ENCODE peak calls at places on chromosome 19, in four cellular contexts. One of them, this sample, is unnamed.

GRCh38 chr19:47106819-47107200 is 6.8 kb downstream of the ZC3H4 start:
- DNase-seq in GM12878: no peak
- DNase-seq in IMR-90: peak; percentile 66
- DNase-seq in K562: no peak
- DNase-seq in this sample: no peak

GRCh38 chr19:47228937-47229673 is 1.9 kb downstream of the BBC3 start:
- DNase-seq in IMR-90: peak; percentile 61
- DNase-seq in GM12878: no peak
- DNase-seq in K562: no peak
- DNase-seq in this sample: peak; percentile 67

GRCh38 chr19:3338541-3339181 is 27.7 kb upstream of the NFIC start:
- DNase-seq in IMR-90: no peak
- DNase-seq in GM12878: no peak
- DNase-seq in K562: no peak
- DNase-seq in this sample: no peak

GRCh38 chr19:31983647-31984046 is 361.8 kb upstream of the ZNF507 start:
- DNase-seq in GM12878: no peak
- DNase-seq in IMR-90: no peak
- DNase-seq in K562: no peak
- DNase-seq in this sample: no peak

GRCh38 chr19:49441210-49441959 is at the start of gene SLC17A7:
- DNase-seq in K562: peak; percentile 87
- DNase-seq in GM12878: no peak
- DNase-seq in IMR-90: no peak
- DNase-seq in this sample: no peak

GRCh38 chr19:50803633-50804419 is 13.6 kb downstream of the ACP4 start:
- DNase-seq in IMR-90: no peak
- DNase-seq in GM12878: no peak
- DNase-seq in K562: peak; percentile 69
- DNase-seq in this sample: peak; percentile 25

GRCh38 chr19:30791116-30791515 is 418.9 kb downstream of the ZNF536 start:
- DNase-seq in GM12878: no peak
- DNase-seq in K562: no peak
- DNase-seq in IMR-90: no peak
- DNase-seq in this sample: no peak

GRCh38 chr19:45817725-45818301 is 2.7 kb upstream of the RSPH6A start:
- DNase-seq in GM12878: no peak
- DNase-seq in IMR-90: no peak
- DNase-seq in K562: peak; percentile 29
- DNase-seq in this sample: no peak

GRCh38 chr19:35031072-35031881 is 1.0 kb downstream of the SCN1B start:
- DNase-seq in GM12878: no peak
- DNase-seq in IMR-90: peak; percentile 18
- DNase-seq in K562: peak; percentile 61
- DNase-seq in this sample: no peak

DNA sequence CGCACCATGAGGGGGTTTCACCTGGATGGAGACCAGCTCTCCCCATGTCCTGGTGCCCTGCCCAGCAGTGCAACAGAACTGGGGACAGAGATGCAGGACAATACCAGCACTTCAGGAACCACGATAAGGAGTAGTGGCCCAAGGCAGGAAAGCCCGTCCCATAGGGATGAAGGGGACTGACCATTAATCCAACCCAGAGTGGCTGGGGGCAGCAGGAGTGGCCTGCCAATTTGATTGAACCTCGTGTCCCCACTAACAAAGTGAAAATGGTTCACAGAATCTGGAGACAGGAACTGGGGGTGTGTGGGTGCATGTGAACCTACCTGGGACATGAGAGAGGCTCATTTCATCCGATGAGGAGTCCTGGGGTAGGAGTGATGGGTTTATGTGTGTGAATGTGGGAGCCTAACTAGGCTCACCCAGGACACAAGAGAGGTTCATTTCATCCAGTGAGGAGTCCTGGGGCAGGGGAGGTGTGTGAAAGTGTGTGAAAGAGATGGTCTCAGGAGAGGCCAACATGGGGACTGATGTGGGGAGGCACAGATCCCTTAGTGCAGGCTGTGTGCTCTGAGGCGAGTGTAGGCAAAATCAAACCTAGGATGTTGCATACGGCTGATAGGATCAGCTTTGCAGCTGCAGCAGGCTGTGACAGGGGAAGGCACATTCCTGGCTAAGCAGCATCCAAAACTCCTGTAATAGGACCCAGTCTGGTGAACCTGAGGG is 98.2 kb downstream of the ZNF429 start:
- DNase-seq in GM12878: no peak
- DNase-seq in IMR-90: no peak
- DNase-seq in K562: no peak
- DNase-seq in this sample: no peak
- TF ChIP-seq FOS in GM12878: no peak
- TF ChIP-seq FOS in IMR-90: no peak
- TF ChIP-seq FOS in K562: no peak
- TF ChIP-seq FOS in this sample: no peak

GRCh38 chr19:40392894-40393517 is 3.0 kb upstream of the HIPK4 start:
- DNase-seq in IMR-90: no peak
- DNase-seq in GM12878: no peak
- DNase-seq in K562: no peak
- DNase-seq in this sample: no peak
- H2AFZ ChIP-seq in IMR-90: peak overlapping the region; percentile 43
- H2AFZ ChIP-seq in GM12878: no peak overlapping the region
- H2AFZ ChIP-seq in K562: peak overlapping the region; percentile 15
- H2AFZ ChIP-seq in this sample: no peak overlapping the region

DNA sequence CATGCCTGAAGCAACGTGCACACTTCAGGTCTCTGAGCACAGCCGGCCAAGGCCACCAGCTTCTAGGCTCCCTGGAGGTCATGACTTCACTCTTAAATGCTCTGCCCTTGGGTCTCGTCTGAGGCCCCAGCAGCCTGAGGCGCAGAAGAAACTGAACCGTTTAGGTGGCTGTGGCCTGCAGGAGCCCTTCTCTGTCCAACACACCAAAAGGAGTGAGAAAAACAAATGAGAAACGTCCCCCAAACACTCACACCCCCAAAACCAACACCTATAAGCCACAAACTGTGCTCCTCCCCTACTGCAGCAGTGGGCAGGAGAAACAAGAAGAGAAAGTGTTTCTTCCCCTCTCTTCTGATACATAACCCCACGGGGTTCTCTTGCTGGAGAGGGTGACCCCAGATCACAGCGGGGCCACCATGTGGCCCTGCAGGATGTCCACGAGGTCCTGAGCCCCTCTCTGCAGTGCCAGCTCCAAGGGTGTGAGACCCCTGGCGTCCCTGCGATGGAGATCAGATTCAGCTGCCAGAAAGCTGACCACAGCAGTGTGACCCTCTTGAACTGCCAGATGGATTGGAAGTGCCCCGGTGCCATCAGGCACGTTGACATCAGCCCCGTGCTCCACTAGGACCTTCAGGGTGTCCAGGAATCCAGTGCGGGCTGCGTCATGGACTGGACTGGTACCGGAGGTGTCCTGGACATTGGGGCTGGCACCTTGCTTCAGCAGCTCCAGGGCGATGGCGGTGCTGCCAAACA is 1.0 kb upstream of the KRI1 start:
- DNase-seq in K562: no peak
- DNase-seq in IMR-90: no peak
- DNase-seq in GM12878: peak; percentile 82
- DNase-seq in this sample: no peak
- TF ChIP-seq FOS in K562: no peak
- TF ChIP-seq FOS in IMR-90: no peak
- TF ChIP-seq FOS in GM12878: no peak
- TF ChIP-seq FOS in this sample: no peak

GRCh38 chr19:2054763-2055162 is 3.7 kb upstream of the MKNK2 start:
- DNase-seq in GM12878: no peak
- DNase-seq in K562: no peak
- DNase-seq in IMR-90: no peak
- DNase-seq in this sample: no peak
- H2AFZ ChIP-seq in GM12878: peak overlapping the region; percentile 53
- H2AFZ ChIP-seq in K562: no peak overlapping the region
- H2AFZ ChIP-seq in IMR-90: no peak overlapping the region
- H2AFZ ChIP-seq in this sample: no peak overlapping the region

DNA sequence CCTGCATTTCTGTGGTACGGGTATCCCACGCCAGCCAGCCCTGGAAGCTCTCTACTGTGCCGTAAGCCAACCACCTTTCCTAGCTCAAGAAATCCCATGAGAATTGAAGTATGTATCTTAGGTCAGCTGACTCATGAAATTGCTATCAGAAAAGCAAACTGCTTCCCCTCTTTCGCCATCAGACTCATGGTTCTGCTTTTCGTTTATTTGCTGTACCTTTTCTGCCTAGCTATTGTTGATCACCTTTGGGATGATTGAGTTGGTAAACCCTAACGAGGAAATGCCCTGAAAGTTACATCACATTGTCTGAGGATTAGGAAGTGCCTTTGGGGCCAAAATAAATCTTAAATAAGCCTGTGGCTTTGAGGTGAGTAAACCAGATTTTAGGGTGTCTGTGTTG is at the start of gene ADGRE3:
- DNase-seq in GM12878: no peak
- DNase-seq in IMR-90: no peak
- DNase-seq in K562: no peak
- DNase-seq in this sample: no peak
- TF ChIP-seq FOS in GM12878: no peak
- TF ChIP-seq FOS in IMR-90: no peak
- TF ChIP-seq FOS in K562: no peak
- TF ChIP-seq FOS in this sample: no peak

GRCh38 chr19:5995606-5996005 is 17.7 kb upstream of the RANBP3 start:
- DNase-seq in GM12878: no peak
- DNase-seq in K562: no peak
- DNase-seq in IMR-90: no peak
- DNase-seq in this sample: no peak

GRCh38 chr19:5994407-5995165 is 16.6 kb upstream of the RANBP3 start:
- DNase-seq in IMR-90: no peak
- DNase-seq in GM12878: no peak
- DNase-seq in K562: no peak
- DNase-seq in this sample: no peak

GRCh38 chr19:5996102-5996501 is 18.2 kb upstream of the RANBP3 start:
- DNase-seq in IMR-90: no peak
- DNase-seq in GM12878: no peak
- DNase-seq in K562: no peak
- DNase-seq in this sample: no peak

GRCh38 chr19:5992756-5993155 is 14.8 kb upstream of the RANBP3 start:
- DNase-seq in IMR-90: no peak
- DNase-seq in K562: no peak
- DNase-seq in GM12878: no peak
- DNase-seq in this sample: no peak

DNA sequence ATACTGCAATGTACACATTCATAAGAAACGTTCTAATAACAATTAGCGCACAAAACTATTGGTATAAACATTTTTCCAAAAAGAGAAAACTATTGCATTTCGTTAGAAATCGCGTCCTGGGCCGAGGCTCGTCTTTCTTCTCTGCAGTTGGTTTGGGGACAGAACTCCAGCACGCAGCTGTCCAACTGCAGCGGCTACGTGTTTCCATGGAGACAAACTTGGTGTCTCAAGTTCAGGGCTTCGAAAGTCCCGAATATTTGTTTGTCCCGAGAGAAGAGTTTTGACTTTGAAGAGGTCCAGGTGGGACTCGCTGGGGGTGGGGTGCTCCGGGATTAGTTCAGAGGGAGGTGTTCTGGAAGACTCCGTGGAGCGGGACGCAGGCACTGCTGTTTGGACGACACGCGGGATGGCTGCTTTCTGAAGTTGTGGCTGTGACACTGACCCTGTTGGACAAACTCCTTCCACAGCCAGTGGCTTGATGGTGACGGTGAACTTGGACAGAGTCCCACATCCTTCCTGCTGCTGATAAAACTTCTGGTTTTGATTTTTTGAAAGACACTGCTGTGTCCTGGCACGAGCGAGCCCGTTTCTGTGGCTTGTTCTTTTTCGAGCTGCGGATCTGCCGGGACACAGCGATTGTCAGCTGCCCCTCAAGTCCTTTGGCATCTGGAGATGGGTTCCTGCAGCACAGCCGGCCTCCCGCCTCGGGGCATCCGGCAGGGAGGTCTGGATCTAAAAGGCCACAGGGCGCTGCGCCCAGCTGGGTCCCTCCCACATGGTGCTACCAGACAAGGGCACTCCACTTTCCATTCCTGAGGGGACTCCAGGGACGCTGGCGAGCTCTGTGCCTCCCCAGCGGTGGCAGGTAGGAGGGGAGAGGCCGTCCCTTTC is 15.8 kb upstream of the RANBP3 start:
- DNase-seq in K562: no peak
- DNase-seq in GM12878: no peak
- DNase-seq in IMR-90: no peak
- DNase-seq in this sample: peak; percentile 54
- H2AFZ ChIP-seq in K562: no peak overlapping the region
- H2AFZ ChIP-seq in GM12878: no peak overlapping the region
- H2AFZ ChIP-seq in IMR-90: no peak overlapping the region
- H2AFZ ChIP-seq in this sample: peak overlapping the region; percentile 46

GRCh38 chr19:52028027-52028779 is at the start of gene ZNF614:
- DNase-seq in GM12878: peak; percentile 49
- DNase-seq in IMR-90: peak; percentile 86
- DNase-seq in K562: peak; percentile 89
- DNase-seq in this sample: peak; percentile 92

GRCh38 chr19:52028780-52029123 is 573 bp upstream of the ZNF614 start:
- DNase-seq in GM12878: no peak
- DNase-seq in K562: no peak
- DNase-seq in IMR-90: no peak
- DNase-seq in this sample: no peak

GRCh38 chr19:52039169-52039568 is 9.5 kb downstream of the ZNF432 start:
- DNase-seq in K562: no peak
- DNase-seq in GM12878: no peak
- DNase-seq in IMR-90: no peak
- DNase-seq in this sample: no peak

GRCh38 chr19:52034051-52034728 is 6.0 kb upstream of the ZNF614 start:
- DNase-seq in GM12878: no peak
- DNase-seq in K562: no peak
- DNase-seq in IMR-90: peak; percentile 8
- DNase-seq in this sample: no peak
- TF ChIP-seq FOS in GM12878: no peak
- TF ChIP-seq FOS in K562: no peak
- TF ChIP-seq FOS in IMR-90: no peak
- TF ChIP-seq FOS in this sample: no peak

DNA sequence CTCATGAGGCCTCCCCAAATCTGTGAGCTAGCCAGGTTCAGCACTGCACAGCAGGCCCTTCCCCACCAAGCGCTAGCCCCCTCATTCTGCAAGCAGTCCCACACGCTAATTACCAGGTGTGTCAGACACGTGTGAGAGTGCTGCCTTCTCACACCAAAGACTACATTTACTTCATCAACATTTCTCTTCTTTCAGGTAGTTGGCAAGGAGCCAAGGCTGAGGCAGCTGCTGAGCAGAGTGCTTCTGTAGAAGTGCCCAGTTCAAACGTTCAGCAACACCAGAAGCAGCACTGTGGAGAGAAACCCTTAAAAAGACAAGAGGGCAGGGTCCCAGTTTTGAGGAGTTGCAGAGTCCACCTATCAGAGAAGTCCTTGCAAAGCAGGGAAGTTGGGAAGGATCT is 6.4 kb downstream of the ZNF773 start:
- DNase-seq in IMR-90: no peak
- DNase-seq in GM12878: no peak
- DNase-seq in K562: no peak
- DNase-seq in this sample: no peak
- H2AFZ ChIP-seq in IMR-90: no peak overlapping the region
- H2AFZ ChIP-seq in GM12878: no peak overlapping the region
- H2AFZ ChIP-seq in K562: no peak overlapping the region
- H2AFZ ChIP-seq in this sample: no peak overlapping the region